ENCODE peak calls at places on chromosomes 2 and 18, in six cellular contexts. C is GM23248, H is HCT116, Z is PC-3, M is GM23338, X is SK-N-SH. Q is an unnamed sample.

GRCh38 chr2:147224070-147224469 is 620.8 kb upstream of the ACVR2A start:
- DNase-seq in C (peak), H (no peak), Z (peak), M (peak), X (no peak), Q (no peak)

GRCh38 chr2:192669505-192670082 is 474.9 kb upstream of the TMEFF2 start:
- DNase-seq in C (no peak), H (no peak), Z (no peak), M (no peak), X (no peak), Q (no peak)

GRCh38 chr2:236733156-236733555 is 163.5 kb downstream of the ACKR3 start:
- DNase-seq in C (no peak), H (no peak), Z (no peak), M (no peak), X (no peak), Q (no peak)

GRCh38 chr2:78646965-78647364 is 378.5 kb upstream of the REG3G start:
- DNase-seq in C (no peak), H (no peak), Z (no peak), M (no peak), X (no peak), Q (no peak)

GRCh38 chr2:152071077-152071476 is 27.8 kb downstream of the CACNB4 start:
- DNase-seq in C (no peak), H (no peak), Z (no peak), M (no peak), X (no peak), Q (no peak)

GRCh38 chr2:201909961-201910361 is 103.6 kb downstream of the CDK15 start:
- DNase-seq in C (peak), H (no peak), Z (no peak), M (no peak), X (no peak), Q (peak)

GRCh38 chr2:148231858-148232257 is 211.0 kb downstream of the MBD5 start:
- DNase-seq in C (no peak), H (no peak), Z (no peak), M (no peak), X (no peak), Q (no peak)

GRCh38 chr2:110869472-110870446 is 137.4 kb downstream of the ACOXL start:
- DNase-seq in C (peak), H (peak), Z (peak), M (no peak), X (peak), Q (no peak)

GRCh38 chr2:71791501-71792135 is 338.3 kb downstream of the DYSF start:
- DNase-seq in C (no peak), H (no peak), Z (no peak), M (no peak), X (no peak), Q (no peak)

GRCh38 chr2:31558401-31559295 is 22.1 kb downstream of the SRD5A2 start:
- DNase-seq in C (peak), H (no peak), Z (peak), M (no peak), X (no peak), Q (no peak)

GRCh38 chr2:150042844-150043503 is 444.5 kb downstream of the RND3 start:
- DNase-seq in C (no peak), H (no peak), Z (peak), M (no peak), X (no peak), Q (no peak)

GRCh38 chr2:119234021-119235019 is 10.7 kb downstream of the STEAP3 start:
- DNase-seq in C (peak), H (no peak), Z (peak), M (peak), X (peak), Q (peak)

GRCh38 chr2:46561731-46562450 is 82.5 kb downstream of the TMEM247 start:
- DNase-seq in C (peak), H (no peak), Z (no peak), M (no peak), X (no peak), Q (no peak)

GRCh38 chr18:79772108-79772864 is 25.5 kb upstream of the KCNG2 start:
- DNase-seq in C (no peak), H (no peak), Z (no peak), M (no peak), X (no peak), Q (no peak)

GRCh38 chr2:131016826-131017596 is 76.2 kb downstream of the FAM168B start:
- DNase-seq in C (peak), H (no peak), Z (peak), M (no peak), X (no peak), Q (no peak)

GRCh38 chr2:140061240-140061639 is 1281.0 kb upstream of the NXPH2 start:
- DNase-seq in C (no peak), H (no peak), Z (no peak), M (no peak), X (no peak), Q (no peak)

GRCh38 chr2:102514061-102514785 is 41.2 kb downstream of the SLC9A4 start:
- DNase-seq in C (peak), H (peak), Z (peak), M (peak), X (no peak), Q (no peak)

GRCh38 chr18:43970656-43971055 is 693.4 kb upstream of the SYT4 start:
- DNase-seq in C (peak), H (no peak), Z (peak), M (peak), X (no peak), Q (no peak)

GRCh38 chr2:6911721-6912120 is 5.5 kb upstream of the RNF144A start:
- DNase-seq in C (no peak), H (no peak), Z (no peak), M (no peak), X (no peak), Q (no peak)

GRCh38 chr2:158893057-158893456 is 75.4 kb upstream of the TANC1 start:
- DNase-seq in C (peak), H (no peak), Z (no peak), M (no peak), X (no peak), Q (no peak)

GRCh38 chr18:41326311-41326710 is 628.7 kb upstream of the PIK3C3 start:
- DNase-seq in C (no peak), H (no peak), Z (peak), M (no peak), X (no peak), Q (no peak)

GRCh38 chr2:71713581-71714580 is 260.5 kb downstream of the DYSF start:
- DNase-seq in C (peak), H (no peak), Z (no peak), M (no peak), X (no peak), Q (no peak)

GRCh38 chr2:9251154-9252001 is 44.8 kb downstream of the ASAP2 start:
- DNase-seq in C (peak), H (no peak), Z (peak), M (no peak), X (no peak), Q (no peak)

GRCh38 chr18:40283560-40283959 is 1671.5 kb upstream of the PIK3C3 start:
- DNase-seq in C (no peak), H (no peak), Z (no peak), M (peak), X (no peak), Q (no peak)

GRCh38 chr2:236675526-236675925 is 105.9 kb downstream of the ACKR3 start:
- DNase-seq in C (no peak), H (no peak), Z (no peak), M (no peak), X (no peak), Q (no peak)

GRCh38 chr2:111049792-111050640 is 70.7 kb upstream of the BCL2L11 start:
- DNase-seq in C (peak), H (no peak), Z (no peak), M (no peak), X (no peak), Q (peak)

GRCh38 chr2:163248321-163249090 is 409.9 kb upstream of the KCNH7 start:
- DNase-seq in C (no peak), H (no peak), Z (no peak), M (no peak), X (no peak), Q (no peak)

GRCh38 chr2:233689498-233689897 is 3.2 kb upstream of the UGT1A6 start:
- DNase-seq in C (no peak), H (no peak), Z (peak), M (no peak), X (no peak), Q (no peak)

GRCh38 chr2:176151199-176152099 is at the start of gene HOXD4:
- DNase-seq in C (no peak), H (no peak), Z (no peak), M (peak), X (no peak), Q (no peak)

GRCh38 chr2:110865188-110865587 is 132.8 kb downstream of the ACOXL start:
- DNase-seq in C (no peak), H (no peak), Z (peak), M (no peak), X (no peak), Q (no peak)

GRCh38 chr2:238930216-238930615 is 82.3 kb downstream of the TWIST2 start:
- DNase-seq in C (no peak), H (no peak), Z (no peak), M (no peak), X (no peak), Q (no peak)

GRCh38 chr2:238926761-238927611 is 79.1 kb downstream of the TWIST2 start:
- DNase-seq in C (no peak), H (no peak), Z (no peak), M (no peak), X (no peak), Q (no peak)

GRCh38 chr2:238927746-238928519 is 80.0 kb downstream of the TWIST2 start:
- DNase-seq in C (no peak), H (no peak), Z (no peak), M (no peak), X (no peak), Q (no peak)

GRCh38 chr2:238928520-238929241 is 80.8 kb downstream of the TWIST2 start:
- DNase-seq in C (no peak), H (no peak), Z (no peak), M (no peak), X (no peak), Q (no peak)

DNA sequence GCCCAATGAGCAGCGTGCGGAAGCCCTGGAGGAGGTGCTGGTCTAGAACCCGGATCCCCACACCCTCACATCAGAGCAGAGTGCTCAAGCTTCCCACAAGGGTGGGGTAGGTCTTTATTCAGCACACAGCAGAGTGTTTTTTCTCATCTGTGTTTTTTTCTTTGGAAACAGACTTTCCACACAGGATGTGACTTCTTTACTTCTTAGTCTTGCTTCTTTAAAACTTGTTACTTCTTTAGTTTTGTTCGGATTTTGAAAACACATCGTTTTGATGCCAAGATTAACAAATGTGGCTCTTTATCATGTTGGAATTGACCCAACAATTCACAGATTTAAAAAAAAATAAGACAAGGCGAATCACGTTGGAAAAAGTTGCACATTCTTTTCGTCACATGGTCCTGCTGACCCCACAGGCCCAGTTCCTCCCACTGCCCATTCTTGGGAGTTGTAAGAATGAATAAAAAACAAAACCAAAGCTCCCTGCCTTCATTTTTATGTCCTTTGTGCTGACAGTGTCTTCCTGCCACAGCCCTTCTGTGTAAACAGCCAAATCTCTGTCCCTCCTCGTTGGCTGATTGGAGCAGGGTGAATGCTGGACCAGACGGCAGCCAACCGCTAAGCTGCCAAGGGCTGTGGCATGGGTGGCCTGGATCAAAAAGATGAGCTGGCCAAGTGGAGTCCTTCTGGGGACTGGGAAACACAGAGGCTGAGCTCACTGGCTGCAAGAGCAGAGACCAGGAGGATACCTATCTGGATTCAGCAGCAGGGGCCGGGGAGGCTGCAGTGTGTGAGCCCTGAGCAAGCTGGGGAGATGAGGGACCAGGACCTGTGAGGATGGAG is 81.6 kb downstream of the TWIST2 start:
- DNase-seq in C (peak), H (no peak), Z (peak), M (no peak), X (no peak), Q (no peak)
- H3K27ac ChIP-seq in C (peak), H (no peak), Z (no peak), M (no peak), X (no peak), Q (no peak)

GRCh38 chr18:2894841-2895370 is 48.1 kb downstream of the EMILIN2 start:
- DNase-seq in C (no peak), H (no peak), Z (no peak), M (no peak), X (no peak), Q (no peak)
- TF ChIP-seq EZH2phosphoT487 in C (no peak), H (no peak), Z (no peak), M (no peak), X (no peak), Q (no peak)

DNA sequence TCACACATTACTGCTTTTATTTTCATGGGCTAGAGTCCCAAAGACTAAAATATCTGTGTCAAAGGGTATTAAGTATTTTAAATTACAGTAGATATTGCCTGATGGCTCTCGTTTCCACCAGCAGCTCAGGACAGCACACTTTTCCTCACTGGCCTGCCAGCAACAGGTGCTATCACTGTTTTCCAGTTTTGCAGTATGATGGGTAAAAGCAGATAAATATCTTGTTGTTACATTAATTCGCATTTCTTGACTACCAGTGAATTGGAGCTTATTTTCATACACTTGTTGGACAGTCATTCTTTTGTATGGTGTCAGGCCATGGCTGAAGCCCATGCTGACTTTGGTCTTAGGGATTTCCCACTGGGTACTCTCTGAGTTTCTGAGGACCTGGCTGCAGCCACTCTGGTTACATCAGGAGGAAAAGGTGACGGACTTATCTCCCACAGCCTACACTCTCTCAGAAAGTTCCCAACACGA is 4.8 kb downstream of the APOB start:
- DNase-seq in C (no peak), H (no peak), Z (no peak), M (no peak), X (no peak), Q (no peak)
- H3K27ac ChIP-seq in C (no peak), H (no peak), Z (no peak), M (no peak), X (no peak), Q (no peak)

GRCh38 chr2:43169987-43170732 is 56.2 kb downstream of the ZFP36L2 start:
- DNase-seq in C (no peak), H (no peak), Z (no peak), M (peak), X (peak), Q (peak)
- TF ChIP-seq EZH2phosphoT487 in C (no peak), H (no peak), Z (no peak), M (no peak), X (no peak), Q (no peak)

GRCh38 chr2:238439093-238439849 is 12.5 kb downstream of the ASB1 start:
- DNase-seq in C (peak), H (peak), Z (peak), M (no peak), X (no peak), Q (no peak)
- H3K27ac ChIP-seq in C (peak), H (peak), Z (peak), M (no peak), X (no peak), Q (no peak)